ENCODE peak calls at places on chromosomes 1 and 21, in eight cellular contexts. I is aorta, C is hepatocyte, U is heart left ventricle, O is upper lobe of right lung, M is fibroblast of lung, N is AG10803, D is GM23338. S is an unnamed sample.

GRCh38 chr1:1164701-1165451 is 8.8 kb upstream of the TTLL10 start:
- DNase-seq in I (no peak), D (peak), O (no peak), C (peak), U (no peak), N (no peak), M (peak), S (no peak)

GRCh38 chr1:109253803-109254620 is 4.7 kb downstream of the CELSR2 start:
- DNase-seq in D (peak), O (no peak), M (peak), N (no peak), U (no peak), C (no peak), I (peak), S (no peak)

GRCh38 chr21:45108808-45109800 is 34.7 kb downstream of the ADARB1 start:
- DNase-seq in O (no peak), U (no peak), N (no peak), I (no peak), M (no peak), D (no peak), C (no peak), S (no peak)

GRCh38 chr1:58721247-58721820 is 21.5 kb upstream of the MYSM1 start:
- DNase-seq in D (no peak), O (no peak), I (no peak), N (peak), M (peak), U (no peak), C (no peak), S (no peak)

GRCh38 chr21:26425576-26425975 is 147.5 kb downstream of the CYYR1 start:
- DNase-seq in C (no peak), I (no peak), N (no peak), D (no peak), U (no peak), M (no peak), O (no peak), S (no peak)

GRCh38 chr1:89850844-89851410 is 30.1 kb downstream of the LRRC8D start:
- DNase-seq in M (no peak), D (no peak), U (no peak), O (no peak), N (no peak), I (no peak), C (no peak), S (no peak)

GRCh38 chr1:241212624-241213023 is 144.4 kb downstream of the RGS7 start:
- DNase-seq in I (no peak), C (no peak), D (no peak), O (no peak), U (no peak), N (no peak), M (no peak), S (no peak)

GRCh38 chr1:32754282-32755097 is 51.9 kb upstream of the SYNC start:
- DNase-seq in M (peak), I (no peak), N (no peak), O (peak), C (peak), D (peak), U (no peak), S (peak)

GRCh38 chr1:26529655-26530539 is at the start of gene RPS6KA1:
- DNase-seq in U (peak), D (peak), C (peak), M (peak), I (peak), N (peak), O (peak), S (peak)

GRCh38 chr1:23224721-23225648 is 7.7 kb upstream of the HTR1D start:
- DNase-seq in N (peak), I (no peak), O (peak), C (no peak), D (peak), U (peak), M (peak), S (peak)

GRCh38 chr1:199123615-199124014 is 484.8 kb downstream of the PTPRC start:
- DNase-seq in D (no peak), U (no peak), C (peak), M (peak), O (no peak), I (no peak), N (peak), S (no peak)
- H3K4me3 ChIP-seq in D (no peak), U (no peak), C (no peak), M (no peak), O (no peak), I (no peak), N (no peak), S (no peak)

DNA sequence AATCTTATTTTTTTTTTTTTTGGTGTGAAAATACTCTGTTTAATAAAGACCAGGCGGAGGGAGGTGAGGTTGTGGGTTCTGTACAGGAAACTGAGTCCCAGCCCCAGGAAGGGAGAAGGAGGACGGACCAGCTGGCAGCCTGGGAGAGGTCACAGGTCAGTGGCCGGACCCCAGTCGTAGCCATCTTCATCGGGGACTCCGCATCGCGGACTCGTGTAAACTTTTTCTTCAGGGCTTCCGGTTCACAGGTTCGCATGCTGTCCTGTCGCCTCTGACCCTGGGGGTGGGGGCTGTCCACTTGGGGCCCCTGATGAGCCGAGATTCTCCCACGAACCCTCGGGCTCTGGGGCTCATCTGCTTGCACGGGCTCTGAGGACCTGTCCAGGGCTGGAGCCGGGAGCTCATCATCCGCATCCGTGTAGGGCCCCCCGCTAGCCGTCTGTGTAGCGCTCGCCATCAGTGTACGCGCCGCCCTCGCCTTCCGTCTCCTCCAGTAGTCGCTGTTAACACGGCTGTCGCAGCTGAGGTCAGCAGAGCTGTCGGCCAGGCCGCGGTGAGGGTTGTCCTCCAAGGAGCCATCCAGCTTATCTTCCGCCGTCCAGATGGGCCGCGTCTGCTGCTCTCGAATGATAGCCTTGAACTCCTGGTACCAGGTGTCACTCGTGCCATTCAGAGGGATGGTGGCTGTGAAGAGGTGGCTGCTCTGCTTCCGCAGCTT is 975.7 kb upstream of the PRMT6 start:
- DNase-seq in I (peak), O (no peak), U (no peak), D (peak), N (no peak), C (peak), M (no peak), S (no peak)
- H3K4me3 ChIP-seq in I (no peak), O (no peak), U (no peak), D (peak), N (no peak), C (no peak), M (no peak), S (no peak)

GRCh38 chr1:100722211-100722610 is 2.7 kb downstream of the VCAM1 start:
- DNase-seq in C (no peak), D (no peak), U (no peak), O (no peak), M (no peak), I (no peak), N (peak), S (no peak)
- H3K4me3 ChIP-seq in C (peak), D (no peak), U (peak), O (no peak), M (no peak), I (peak), N (peak), S (no peak)

GRCh38 chr1:9454094-9454418 is 85.2 kb upstream of the SLC25A33 start:
- DNase-seq in N (no peak), M (no peak), O (no peak), C (no peak), D (no peak), I (no peak), U (no peak), S (no peak)
- H3K4me3 ChIP-seq in N (no peak), M (no peak), O (no peak), C (no peak), D (no peak), I (no peak), U (no peak), S (no peak)